ENCODE peak calls at places on chromosomes 5 and 9, in four cellular contexts. U is heart right ventricle, J is prostate gland, B is IMR-90. T is an unnamed sample.

GRCh38 chr5:104189909-104190308 is 627.3 kb upstream of the NUDT12 start:
- DNase-seq in B (peak; percentile 59), J (no peak), U (no peak), T (no peak)

GRCh38 chr5:52759381-52759780 is 28.3 kb upstream of the ITGA1 start:
- DNase-seq in B (peak; percentile 82), J (no peak), U (no peak), T (no peak)

GRCh38 chr9:811101-811531 is 30.4 kb upstream of the DMRT1 start:
- DNase-seq in U (peak; percentile 21), J (peak; percentile 38), B (peak; percentile 60), T (peak; percentile 80)

GRCh38 chr5:141605523-141606277 is 13.1 kb downstream of the DIAPH1 start:
- DNase-seq in B (no peak), U (no peak), J (no peak), T (no peak)

GRCh38 chr5:93078082-93079038 is 502.7 kb downstream of the NR2F1-AS1 start:
- DNase-seq in B (peak; percentile 93), U (peak; percentile 24), J (peak; percentile 17), T (peak; percentile 79)

GRCh38 chr5:123882946-123883345 is 371.0 kb downstream of the CSNK1G3 start:
- DNase-seq in U (no peak), B (no peak), J (no peak), T (no peak)

GRCh38 chr5:139985733-139986132 is 57.4 kb downstream of the NRG2 start:
- DNase-seq in B (peak; percentile 68), U (no peak), J (no peak), T (peak; percentile 88)

GRCh38 chr5:11977904-11978303 is 73.7 kb upstream of the CTNND2 start:
- DNase-seq in B (no peak), U (no peak), J (no peak), T (no peak)

GRCh38 chr9:801399-802071 is 40.0 kb upstream of the DMRT1 start:
- DNase-seq in J (no peak), B (peak; percentile 97), U (no peak), T (no peak)

GRCh38 chr5:142087920-142088679 is 20.5 kb upstream of the NDFIP1 start:
- DNase-seq in B (no peak), J (no peak), U (no peak), T (no peak)

GRCh38 chr5:114524221-114524620 is 162.4 kb downstream of the KCNN2 start:
- DNase-seq in U (no peak), J (no peak), B (no peak), T (no peak)

GRCh38 chr9:15147471-15147870 is 159.5 kb downstream of the TTC39B start:
- DNase-seq in J (no peak), U (no peak), B (no peak), T (no peak)

GRCh38 chr5:43275391-43275790 is 37.8 kb downstream of the HMGCS1 start:
- DNase-seq in B (no peak), U (peak; percentile 43), J (no peak), T (no peak)

GRCh38 chr5:43279548-43280274 is 33.5 kb downstream of the HMGCS1 start:
- DNase-seq in U (no peak), B (no peak), J (no peak), T (no peak)

GRCh38 chr5:43273552-43273951 is 39.7 kb downstream of the HMGCS1 start:
- DNase-seq in B (no peak), U (no peak), J (no peak), T (no peak)

GRCh38 chr5:43270686-43271085 is 42.5 kb downstream of the HMGCS1 start:
- DNase-seq in U (no peak), J (no peak), B (no peak), T (no peak)

GRCh38 chr5:43274435-43275114 is 38.6 kb downstream of the HMGCS1 start:
- DNase-seq in B (no peak), J (peak; percentile 29), U (no peak), T (no peak)
- H3K4me1 ChIP-seq in B (no peaks in the 10 kb centered on the region), J (no peaks in the 10 kb centered on the region), U (no peaks in the 10 kb centered on the region), T (no peaks in the 10 kb centered on the region)

GRCh38 chr5:81752644-81752963 is 1.7 kb upstream of the SSBP2 start:
- DNase-seq in B (no peak), J (no peak), U (no peak), T (no peak)
- H3K4me1 ChIP-seq in B (peaks cover 4% of the 10 kb centered on the region), J (peaks cover 6% of the 10 kb centered on the region), U (peaks cover 65% of the 10 kb centered on the region), T (peaks cover 34% of the 10 kb centered on the region)

GRCh38 chr9:113514748-113515147 is 51.2 kb downstream of the RGS3 start:
- DNase-seq in J (no peak), B (no peak), U (no peak), T (no peak)

GRCh38 chr9:113519401-113520108 is 56.0 kb downstream of the RGS3 start:
- DNase-seq in B (peak; percentile 29), J (no peak), U (no peak), T (no peak)

GRCh38 chr9:113515862-113516261 is 52.3 kb downstream of the RGS3 start:
- DNase-seq in B (peak; percentile 79), J (no peak), U (no peak), T (no peak)

GRCh38 chr9:113514061-113514460 is 50.5 kb downstream of the RGS3 start:
- DNase-seq in J (no peak), U (no peak), B (no peak), T (no peak)

GRCh38 chr9:113516840-113517577 is 53.5 kb downstream of the RGS3 start:
- DNase-seq in J (no peak), B (peak; percentile 39), U (no peak), T (no peak)
- H3K4me1 ChIP-seq in J (no peaks in the 10 kb centered on the region), B (peaks cover 18% of the 10 kb centered on the region), U (peaks cover 61% of the 10 kb centered on the region), T (peaks cover 8% of the 10 kb centered on the region)

GRCh38 chr5:151029179-151029855 is 8.9 kb downstream of the GPX3 start:
- DNase-seq in J (no peak), U (no peak), B (no peak), T (no peak)

GRCh38 chr5:151031554-151031953 is 11.2 kb downstream of the GPX3 start:
- DNase-seq in B (no peak), J (no peak), U (no peak), T (no peak)

GRCh38 chr5:151029856-151030336 is 9.5 kb downstream of the GPX3 start:
- DNase-seq in B (no peak), U (no peak), J (no peak), T (no peak)

GRCh38 chr5:151028717-151029116 is 8.3 kb downstream of the GPX3 start:
- DNase-seq in U (no peak), B (no peak), J (no peak), T (no peak)

GRCh38 chr5:151030377-151030776 is 10.0 kb downstream of the GPX3 start:
- DNase-seq in J (peak; percentile 49), B (no peak), U (peak; percentile 59), T (no peak)
- H3K4me1 ChIP-seq in J (peaks cover 7% of the 10 kb centered on the region), B (peaks cover 4% of the 10 kb centered on the region), U (peaks cover 57% of the 10 kb centered on the region), T (no peaks in the 10 kb centered on the region)

GRCh38 chr9:109113892-109114609 is 5.7 kb downstream of the TMEM245 start:
- DNase-seq in B (no peak), J (no peak), U (no peak), T (no peak)
- H3K4me1 ChIP-seq in B (peaks cover 7% of the 10 kb centered on the region), J (peaks cover 4% of the 10 kb centered on the region), U (peaks cover 94% of the 10 kb centered on the region), T (peaks cover 67% of the 10 kb centered on the region)

GRCh38 chr5:132487095-132487428 is 3.5 kb downstream of the IRF1 start:
- DNase-seq in B (no peak), J (no peak), U (no peak), T (peak; percentile 43)

GRCh38 chr5:132487841-132488555 is 2.6 kb downstream of the IRF1 start:
- DNase-seq in B (no peak), U (no peak), J (no peak), T (peak; percentile 24)

GRCh38 chr5:132488590-132488989 is 2.0 kb downstream of the IRF1 start:
- DNase-seq in B (no peak), J (no peak), U (no peak), T (no peak)

GRCh38 chr5:132485641-132486317 is 4.8 kb downstream of the IRF1 start:
- DNase-seq in U (no peak), B (no peak), J (no peak), T (peak; percentile 62)

GRCh38 chr5:132486318-132487094 is 4.1 kb downstream of the IRF1 start:
- DNase-seq in B (no peak), U (no peak), J (no peak), T (peak; percentile 52)
- H3K4me1 ChIP-seq in B (peaks cover 20% of the 10 kb centered on the region), U (peaks cover 71% of the 10 kb centered on the region), J (peaks cover 11% of the 10 kb centered on the region), T (peaks cover 26% of the 10 kb centered on the region)

DNA sequence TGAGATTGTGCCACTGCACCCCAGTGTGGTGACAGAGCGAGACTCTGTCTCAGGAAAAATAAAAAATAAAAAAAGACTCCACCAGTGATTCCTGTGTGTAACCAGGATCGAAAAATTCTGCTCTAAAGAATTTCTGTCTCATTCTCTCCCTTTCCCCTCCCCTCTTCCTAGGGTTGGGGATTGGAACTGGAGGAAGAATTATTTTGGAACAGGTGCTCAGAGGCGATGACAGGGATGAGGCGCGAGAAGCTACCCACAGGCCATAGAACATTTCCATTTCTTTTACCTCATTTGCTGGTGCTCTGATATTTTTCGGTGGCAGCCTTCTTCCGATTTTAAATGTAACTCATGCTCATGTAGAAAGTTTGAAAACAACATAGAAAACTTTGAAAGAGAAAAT is 80.1 kb downstream of the DAPK1 start:
- DNase-seq in U (no peak), B (no peak), J (no peak), T (no peak)
- H3K4me1 ChIP-seq in U (peaks cover 10% of the 10 kb centered on the region), B (peaks cover 2% of the 10 kb centered on the region), J (no peaks in the 10 kb centered on the region), T (no peaks in the 10 kb centered on the region)

T was measured in RWPE2.